ENCODE peak calls at places on chromosomes 13 and 19, in four cellular contexts. A is NCI-H1417 treated with DMSO at 0.1 percent for 48 hours, Q is GM03348, M is T-helper 17 cell. L is an unnamed sample.

GRCh38 chr13:37476874-37477273 is 121.7 kb downstream of the POSTN start:
- DNase-seq in Q (peak), A (no peak), M (no peak), L (no peak)

GRCh38 chr13:45219938-45220375 is 19.1 kb upstream of the KCTD4 start:
- DNase-seq in Q (peak), A (no peak), M (no peak), L (no peak)

GRCh38 chr13:40192516-40193257 is 473.8 kb downstream of the FOXO1 start:
- DNase-seq in Q (peak), A (no peak), M (no peak), L (no peak)

GRCh38 chr13:25455146-25455545 is 83.4 kb downstream of the ATP8A2 start:
- DNase-seq in A (no peak), M (no peak), Q (no peak), L (no peak)

GRCh38 chr13:91904005-91904404 is 505.6 kb downstream of the GPC5 start:
- DNase-seq in Q (no peak), A (no peak), M (no peak), L (no peak)

GRCh38 chr13:109155301-109155761 is 525.9 kb downstream of the MYO16 start:
- DNase-seq in Q (peak), A (no peak), M (no peak), L (no peak)

GRCh38 chr19:6103217-6103644 is 7.1 kb downstream of the RFX2 start:
- DNase-seq in Q (peak), M (no peak), A (no peak), L (no peak)

GRCh38 chr13:75195479-75196111 is 286.4 kb downstream of the TBC1D4 start:
- DNase-seq in M (no peak), A (no peak), Q (no peak), L (no peak)

GRCh38 chr13:49635599-49636433 is 7.5 kb downstream of the ARL11 start:
- DNase-seq in Q (no peak), A (no peak), M (no peak), L (no peak)